ENCODE peak calls at places on chromosome 1, in five cellular contexts. A is GM12878, R is sigmoid colon, J is transverse colon, G is A549. K is an unnamed sample.

GRCh38 chr1:32178380-32179192 is 889 bp upstream of the TXLNA start:
- DNase-seq in A (no peak), J (no peak), G (no peak), R (peak), K (no peak)

GRCh38 chr1:93816970-93817738 is 61.9 kb downstream of the DNTTIP2 start:
- DNase-seq in A (no peak), R (no peak), J (no peak), G (no peak), K (no peak)

GRCh38 chr1:55618203-55618602 is 403.0 kb upstream of the USP24 start:
- DNase-seq in A (no peak), G (peak), J (no peak), R (no peak), K (no peak)

GRCh38 chr1:53295746-53296722 is 31.8 kb downstream of the LRP8 start:
- DNase-seq in R (no peak), J (peak), A (peak), G (no peak), K (no peak)

GRCh38 chr1:53080769-53081168 is 18.8 kb downstream of the PODN start:
- DNase-seq in R (no peak), J (no peak), G (no peak), A (no peak), K (no peak)

GRCh38 chr1:212045981-212046380 is 10.4 kb downstream of the DTL start:
- DNase-seq in A (no peak), R (no peak), G (no peak), J (no peak), K (no peak)

GRCh38 chr1:29878501-29878900 is 642.2 kb downstream of the PTPRU start:
- DNase-seq in R (no peak), A (no peak), G (no peak), J (no peak), K (no peak)

GRCh38 chr1:33372162-33372561 is 51.3 kb upstream of the A3GALT2 start:
- DNase-seq in A (no peak), G (no peak), R (no peak), J (no peak), K (no peak)

GRCh38 chr1:230744382-230744781 is 2.8 kb upstream of the CAPN9 start:
- DNase-seq in A (no peak), G (no peak), J (no peak), R (no peak), K (no peak)

GRCh38 chr1:183227963-183228649 is 42.0 kb downstream of the LAMC2 start:
- DNase-seq in A (no peak), J (peak), G (peak), R (no peak), K (no peak)

GRCh38 chr1:207858806-207859205 is 52.1 kb downstream of the CD34 start:
- DNase-seq in J (no peak), A (no peak), R (no peak), G (no peak), K (no peak)

GRCh38 chr1:33970148-33970825 is 106.4 kb downstream of the HMGB4 start:
- DNase-seq in J (no peak), A (no peak), G (no peak), R (no peak), K (no peak)

GRCh38 chr1:1118893-1119220 is 3.0 kb upstream of the C1orf159 start:
- DNase-seq in R (no peak), G (no peak), J (peak), A (no peak), K (no peak)

GRCh38 chr1:172951728-172952365 is 98.9 kb downstream of the TNFSF18 start:
- DNase-seq in A (no peak), J (no peak), G (no peak), R (no peak), K (no peak)

GRCh38 chr1:225460737-225461532 is 33.1 kb upstream of the LBR start:
- DNase-seq in A (no peak), R (peak), J (no peak), G (no peak), K (no peak)

GRCh38 chr1:179925906-179926305 is 28.7 kb upstream of the CEP350 start:
- DNase-seq in R (no peak), G (no peak), A (no peak), J (no peak), K (no peak)

GRCh38 chr1:215544566-215544965 is 22.5 kb upstream of the KCTD3 start:
- DNase-seq in G (no peak), R (peak), A (no peak), J (no peak), K (no peak)

GRCh38 chr1:239493736-239494285 is 107.4 kb downstream of the CHRM3 start:
- DNase-seq in R (no peak), A (no peak), G (no peak), J (no peak), K (no peak)

GRCh38 chr1:53107570-53108322 is 34.7 kb downstream of the SLC1A7 start:
- DNase-seq in G (peak), J (no peak), R (no peak), A (no peak), K (no peak)

GRCh38 chr1:224262373-224263054 is 67.5 kb downstream of the NVL start:
- DNase-seq in R (no peak), G (no peak), A (no peak), J (no peak), K (no peak)

GRCh38 chr1:34131396-34132160 is 33.5 kb downstream of the CSMD2 start:
- DNase-seq in J (no peak), R (no peak), A (no peak), G (no peak), K (no peak)

DNA sequence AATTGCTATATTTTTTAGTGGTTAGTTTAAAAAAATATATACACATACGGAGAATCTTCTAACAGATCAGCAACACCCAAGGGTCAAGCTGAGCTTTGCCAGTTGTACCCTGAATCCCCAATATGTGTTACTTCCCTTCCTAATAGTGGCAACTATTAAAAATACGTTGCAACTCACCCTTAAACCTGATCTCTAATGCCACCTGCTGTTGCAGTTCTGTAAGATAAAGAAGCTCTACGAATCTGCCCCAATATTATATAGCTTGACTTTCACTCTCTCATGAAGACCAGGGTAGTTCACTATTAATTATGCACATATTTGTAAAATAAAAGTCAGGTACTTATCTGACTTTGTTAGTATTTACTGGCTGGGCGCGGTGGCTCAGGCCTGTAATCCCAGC is 58.4 kb downstream of the ASH1L start:
- DNase-seq in J (no peak), G (peak), A (no peak), R (no peak), K (no peak)
- TF ChIP-seq CTCF in J (no peak), G (peak), A (peak), R (no peak), K (no peak)

GRCh38 chr1:27133158-27133557 is 21.8 kb downstream of the SLC9A1 start:
- DNase-seq in R (no peak), G (no peak), J (no peak), A (no peak), K (no peak)
- H3K27ac ChIP-seq in R (no peak), G (no peak), J (no peak), A (peak), K (no peak)

GRCh38 chr1:210541680-210542358 is 213.1 kb downstream of the HHAT start:
- DNase-seq in R (no peak), A (no peak), J (no peak), G (peak), K (no peak)
- TF ChIP-seq EP300 in R (no peak), A (no peak), J (no peak), G (no peak), K (no peak)

GRCh38 chr1:201624741-201625646 is 86.1 kb downstream of the NAV1 start:
- DNase-seq in G (peak), R (no peak), J (no peak), A (no peak), K (no peak)
- TF ChIP-seq CTCF in G (no peak), R (no peak), J (no peak), A (no peak), K (no peak)

DNA sequence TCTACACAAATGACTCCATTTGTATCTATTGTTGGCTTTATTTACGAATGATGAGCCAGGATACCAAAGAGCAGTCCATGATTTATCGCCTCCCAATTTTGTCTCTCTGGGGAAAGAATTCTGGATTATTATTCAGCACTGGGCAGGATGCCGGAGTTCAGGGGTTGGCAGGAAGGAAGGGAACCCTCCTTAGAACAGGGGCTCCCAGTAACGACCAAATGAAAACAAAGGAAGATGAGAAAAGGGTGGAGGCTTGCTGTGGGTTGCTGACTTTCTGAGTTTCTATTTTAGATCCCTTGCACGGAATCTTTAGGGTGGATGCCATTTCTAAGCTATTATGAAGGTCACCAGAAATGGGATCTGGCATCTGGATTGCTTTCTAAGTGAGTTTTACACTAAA is 231.3 kb upstream of the LYPLAL1 start:
- DNase-seq in A (no peak), G (no peak), J (no peak), R (no peak), K (no peak)
- H3K27ac ChIP-seq in A (no peak), G (no peak), J (no peak), R (peak), K (no peak)

DNA sequence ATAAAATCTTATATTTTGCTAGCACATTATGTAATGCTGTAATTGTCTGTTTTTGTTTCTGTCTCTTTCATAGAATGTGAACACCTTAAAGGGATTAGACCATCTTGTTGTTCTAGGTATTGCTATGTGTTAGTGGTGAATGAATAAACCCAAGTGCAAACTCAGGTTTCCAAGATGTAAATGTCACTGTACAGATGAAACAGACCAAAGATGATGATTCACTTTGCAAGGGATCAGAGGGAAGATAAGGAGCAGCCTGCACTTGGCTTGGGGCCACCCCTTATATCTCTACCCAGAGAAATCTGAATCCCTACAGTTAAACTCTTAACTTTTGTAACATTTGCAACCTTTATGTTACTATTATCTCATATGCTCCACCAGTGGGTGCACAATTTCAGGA is 25.4 kb downstream of the UROD start:
- DNase-seq in R (no peak), J (no peak), G (peak), A (no peak), K (no peak)
- TF ChIP-seq EP300 in R (no peak), J (no peak), G (no peak), A (no peak), K (no peak)